ENCODE peak calls at places on chromosome 9, in six cellular contexts. G is CD8-positive, alpha-beta memory T cell; W is PC-3; Z is PC-9; T is ascending aorta; M is psoas muscle. F is an unnamed sample.

GRCh38 chr9:2418619-2419018 is 203.0 kb upstream of the VLDLR start:
- DNase-seq in Z (no peak), T (no peak), W (no peak), M (no peak), G (no peak), F (no peak)

GRCh38 chr9:19375536-19375935 is 4.5 kb downstream of the RPS6 start:
- DNase-seq in M (no peak), W (no peak), Z (no peak), T (no peak), G (no peak), F (no peak)

GRCh38 chr9:88874391-88874790 is 116.9 kb upstream of the S1PR3 start:
- DNase-seq in W (peak; percentile 8), M (no peak), Z (no peak), T (no peak), G (no peak), F (no peak)

GRCh38 chr9:33458444-33458843 is 11.1 kb upstream of the AQP3 start:
- DNase-seq in M (no peak), Z (peak; percentile 86), G (peak; percentile 54), T (no peak), W (peak; percentile 64), F (peak; percentile 53)

GRCh38 chr9:110809038-110809595 is 140.5 kb downstream of the MUSK start:
- DNase-seq in W (no peak), Z (no peak), T (no peak), G (no peak), M (no peak), F (no peak)

GRCh38 chr9:35306281-35306680 is 144.5 kb downstream of the UNC13B start:
- DNase-seq in Z (no peak), T (no peak), M (no peak), W (no peak), G (no peak), F (no peak)

GRCh38 chr9:8430945-8431344 is 631.4 kb upstream of the DMAC1 start:
- DNase-seq in M (no peak), T (no peak), W (no peak), Z (no peak), G (no peak), F (no peak)

GRCh38 chr9:522658-523057 is 308.0 kb downstream of the DOCK8 start:
- DNase-seq in G (no peak), Z (no peak), M (no peak), W (no peak), T (no peak), F (no peak)

GRCh38 chr9:32571969-32572899 is 725 bp downstream of the NDUFB6 start:
- DNase-seq in M (peak; percentile 46), G (peak; percentile 73), W (peak; percentile 70), T (no peak), Z (peak; percentile 72), F (peak; percentile 82)

GRCh38 chr9:4844031-4844430 is 51.3 kb downstream of the RCL1 start:
- DNase-seq in Z (no peak), G (no peak), M (no peak), T (no peak), W (no peak), F (no peak)

GRCh38 chr9:13970018-13970417 is 343.9 kb downstream of the NFIB start:
- DNase-seq in Z (no peak), G (no peak), M (no peak), T (no peak), W (no peak), F (no peak)

GRCh38 chr9:131398204-131398603 is 4.3 kb downstream of the PRRC2B start:
- DNase-seq in W (peak; percentile 27), M (no peak), G (peak; percentile 82), T (no peak), Z (no peak), F (peak; percentile 80)

GRCh38 chr9:129458155-129458661 is 162.7 kb downstream of the C9orf50 start:
- DNase-seq in T (no peak), M (no peak), W (no peak), Z (no peak), G (peak; percentile 77), F (peak; percentile 78)

GRCh38 chr9:6944093-6944551 is 186.3 kb downstream of the KDM4C start:
- DNase-seq in M (no peak), T (no peak), W (peak; percentile 79), Z (peak; percentile 38), G (no peak), F (no peak)

GRCh38 chr9:89226076-89226475 is 47.5 kb upstream of the SHC3 start:
- DNase-seq in Z (no peak), G (no peak), W (no peak), T (no peak), M (no peak), F (no peak)

GRCh38 chr9:82021198-82021597 is 32.6 kb downstream of the SPATA31D1 start:
- DNase-seq in T (no peak), G (no peak), Z (no peak), M (peak; percentile 33), W (peak; percentile 62), F (no peak)

GRCh38 chr9:76618762-76619161 is 145.5 kb upstream of the PCA3 start:
- DNase-seq in Z (no peak), G (no peak), T (no peak), W (no peak), M (no peak), F (no peak)

GRCh38 chr9:131330814-131331600 is 41.5 kb downstream of the PLPP7 start:
- DNase-seq in M (no peak), G (no peak), T (no peak), Z (no peak), W (no peak), F (no peak)

GRCh38 chr9:78149738-78150291 is 86.1 kb upstream of the CEP78 start:
- DNase-seq in Z (no peak), M (no peak), W (no peak), G (no peak), T (no peak), F (no peak)

GRCh38 chr9:673264-673965 is 168.1 kb upstream of the DMRT1 start:
- DNase-seq in W (peak; percentile 48), T (no peak), M (no peak), G (no peak), Z (no peak), F (no peak)

GRCh38 chr9:90680534-90680933 is 37.9 kb upstream of the DIRAS2 start:
- DNase-seq in Z (no peak), T (no peak), W (no peak), M (no peak), G (no peak), F (no peak)

GRCh38 chr9:114487607-114488300 is 17.5 kb downstream of the WHRN start:
- DNase-seq in T (no peak), W (peak; percentile 82), Z (peak; percentile 66), M (no peak), G (peak; percentile 61), F (peak; percentile 66)

GRCh38 chr9:33708441-33708840 is 86.9 kb upstream of the PRSS3 start:
- DNase-seq in G (no peak), T (no peak), W (no peak), M (no peak), Z (no peak), F (no peak)

GRCh38 chr9:27866741-27867140 is 293.5 kb upstream of the C9orf72 start:
- DNase-seq in T (no peak), M (no peak), G (no peak), Z (no peak), W (no peak), F (no peak)

GRCh38 chr9:38708759-38709158 is 11.2 kb downstream of the FAM240B start:
- DNase-seq in W (peak; percentile 64), Z (no peak), M (no peak), T (no peak), G (no peak), F (no peak)

GRCh38 chr9:137076636-137077009 is 694 bp upstream of the UAP1L1 start:
- DNase-seq in Z (no peak), M (no peak), T (no peak), G (no peak), W (no peak), F (no peak)
- H3K4me3 ChIP-seq in Z (no peak overlapping the region), M (peak overlapping the region; percentile 66), T (peak overlapping the region; percentile 79), G (no peak overlapping the region), W (no peak overlapping the region), F (no peak overlapping the region)

GRCh38 chr9:112200699-112201098 is 25.6 kb upstream of the SUSD1 start:
- DNase-seq in Z (no peak), W (no peak), G (no peak), M (no peak), T (no peak), F (no peak)
- H3K36me3 ChIP-seq in Z (peaks cover 5% of the 10 kb centered on the region), W (no peaks in the 10 kb centered on the region), G (no peaks in the 10 kb centered on the region), M (no peaks in the 10 kb centered on the region), T (no peaks in the 10 kb centered on the region), F (no peaks in the 10 kb centered on the region)

GRCh38 chr9:105690742-105691141 is 3.6 kb upstream of the TMEM38B start:
- DNase-seq in Z (no peak), G (no peak), T (no peak), M (no peak), W (peak; percentile 27), F (no peak)
- H3K4me1 ChIP-seq in Z (peaks cover 12% of the 10 kb centered on the region), G (peaks cover 14% of the 10 kb centered on the region), T (no peaks in the 10 kb centered on the region), M (peaks cover 23% of the 10 kb centered on the region), W (peaks cover 5% of the 10 kb centered on the region), F (peaks cover 18% of the 10 kb centered on the region)

GRCh38 chr9:15306068-15306756 is 804 bp downstream of the TTC39B start:
- DNase-seq in Z (peak; percentile 62), G (peak; percentile 46), M (peak; percentile 60), T (peak; percentile 51), W (peak; percentile 51), F (peak; percentile 65)

GRCh38 chr9:15308511-15308910 is 1.5 kb upstream of the TTC39B start:
- DNase-seq in T (no peak), W (peak; percentile 32), G (no peak), M (no peak), Z (no peak), F (no peak)

GRCh38 chr9:15307523-15307841 is 466 bp upstream of the TTC39B start:
- DNase-seq in W (no peak), T (no peak), G (no peak), M (no peak), Z (no peak), F (no peak)

GRCh38 chr9:15306757-15307522 is at the start of gene TTC39B:
- DNase-seq in W (peak; percentile 88), G (peak; percentile 78), M (peak; percentile 94), T (peak; percentile 71), Z (peak; percentile 73), F (peak; percentile 80)

GRCh38 chr9:15304620-15305019 is 2.4 kb downstream of the TTC39B start:
- DNase-seq in G (no peak), T (no peak), Z (no peak), M (no peak), W (no peak), F (no peak)
- H3K4me3 ChIP-seq in G (no peak overlapping the region), T (peak overlapping the region; percentile 82), Z (no peak overlapping the region), M (no peak overlapping the region), W (no peak overlapping the region), F (no peak overlapping the region)

DNA sequence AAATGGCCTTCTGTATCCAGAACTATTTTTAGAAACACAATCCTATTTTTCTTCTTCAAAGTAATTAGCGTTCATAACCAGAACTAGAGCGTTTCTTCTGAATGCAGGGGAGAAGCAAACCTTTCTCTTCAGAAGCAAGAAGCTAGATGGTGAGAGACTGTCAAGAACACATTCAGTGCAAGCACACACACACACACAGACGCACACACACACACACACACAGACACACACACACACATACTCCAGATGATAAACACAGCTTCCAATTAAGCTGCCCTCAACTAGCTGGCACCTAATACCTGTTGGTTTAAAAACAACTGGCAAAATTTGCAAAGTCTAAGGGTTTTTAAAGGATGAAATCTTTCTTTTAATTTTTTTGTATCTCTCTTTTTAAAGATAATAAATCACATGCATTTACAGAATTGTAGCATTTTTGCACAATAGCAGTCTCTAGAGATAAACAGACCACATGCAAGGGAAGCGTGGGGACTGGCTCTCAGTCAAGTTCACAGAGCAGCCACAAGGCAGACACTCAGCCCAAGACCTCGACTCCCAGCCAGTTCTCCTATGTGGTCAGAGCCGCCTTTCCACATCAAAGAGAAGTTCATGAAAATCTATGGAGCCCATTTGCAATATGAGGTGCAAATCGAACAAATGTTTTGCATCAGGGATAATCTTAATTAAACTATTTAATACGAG is 138.5 kb downstream of the TTLL11 start:
- DNase-seq in Z (no peak), W (no peak), M (peak; percentile 47), G (no peak), T (no peak), F (no peak)
- H3K36me3 ChIP-seq in Z (no peaks in the 10 kb centered on the region), W (peaks cover 19% of the 10 kb centered on the region), M (no peaks in the 10 kb centered on the region), G (no peaks in the 10 kb centered on the region), T (no peaks in the 10 kb centered on the region), F (no peaks in the 10 kb centered on the region)